ENCODE peak calls at places on chromosomes 12 and 14, in seven cellular contexts. G, O, J, T, X, W and D are unnamed samples.

GRCh38 chr12:71752887-71753286 is 1.8 kb upstream of the RAB21 start:
- DNase-seq in W (no peak), X (no peak), J (no peak), O (no peak), G (no peak), T (no peak), D (no peak)

GRCh38 chr12:49698619-49699545 is 8.3 kb downstream of the FMNL3 start:
- DNase-seq in G (peak), J (peak), W (peak), O (no peak), T (peak), X (peak), D (peak)

GRCh38 chr14:95741051-95741490 is 27.1 kb upstream of the TCL1A start:
- DNase-seq in O (no peak), T (no peak), W (peak), J (no peak), G (no peak), X (no peak), D (no peak)

GRCh38 chr12:48013287-48013686 is 9.0 kb upstream of the COL2A1 start:
- DNase-seq in W (no peak), J (no peak), G (no peak), X (no peak), T (no peak), O (no peak), D (no peak)

GRCh38 chr12:4056910-4057845 is 184.0 kb upstream of the PARP11 start:
- DNase-seq in G (no peak), J (no peak), W (no peak), T (no peak), X (no peak), O (no peak), D (no peak)

GRCh38 chr14:95291859-95292542 is 27.7 kb downstream of the CLMN start:
- DNase-seq in O (no peak), X (peak), T (no peak), J (peak), G (peak), W (no peak), D (no peak)

GRCh38 chr12:80442426-80443222 is 1.4 kb upstream of the PTPRQ start:
- DNase-seq in T (no peak), J (no peak), W (peak), X (no peak), O (no peak), G (peak), D (peak)

GRCh38 chr12:130644566-130644965 is 71.5 kb downstream of the RIMBP2 start:
- DNase-seq in J (no peak), X (no peak), O (no peak), W (no peak), G (no peak), T (no peak), D (no peak)

GRCh38 chr12:53701518-53702264 is 25.6 kb downstream of the CALCOCO1 start:
- DNase-seq in G (peak), W (peak), O (peak), X (peak), J (peak), T (no peak), D (peak)

GRCh38 chr12:124456652-124457152 is 110.7 kb downstream of the NCOR2 start:
- DNase-seq in G (no peak), O (no peak), J (no peak), X (no peak), T (no peak), W (no peak), D (no peak)

GRCh38 chr14:29274890-29275651 is 508.5 kb downstream of the FOXG1 start:
- DNase-seq in T (no peak), X (no peak), O (no peak), J (no peak), W (no peak), G (no peak), D (no peak)

GRCh38 chr12:104604995-104605675 is 148.4 kb downstream of the CHST11 start:
- DNase-seq in X (peak), O (no peak), T (no peak), J (peak), G (no peak), W (peak), D (peak)

GRCh38 chr14:69036757-69037506 is 57.8 kb upstream of the ACTN1 start:
- DNase-seq in W (no peak), G (no peak), J (no peak), X (no peak), T (no peak), O (no peak), D (no peak)
- H2BK5ac ChIP-seq in W (no peak), G (peak), J (no peak), X (no peak), T (peak), O (no peak), D (peak)

GRCh38 chr12:110670161-110670701 is 18.7 kb downstream of the HVCN1 start:
- DNase-seq in G (no peak), T (no peak), J (no peak), X (no peak), O (no peak), W (no peak), D (no peak)
- H3K9ac ChIP-seq in G (no peak), T (no peak), J (no peak), X (no peak), O (no peak), W (no peak), D (no peak)

DNA sequence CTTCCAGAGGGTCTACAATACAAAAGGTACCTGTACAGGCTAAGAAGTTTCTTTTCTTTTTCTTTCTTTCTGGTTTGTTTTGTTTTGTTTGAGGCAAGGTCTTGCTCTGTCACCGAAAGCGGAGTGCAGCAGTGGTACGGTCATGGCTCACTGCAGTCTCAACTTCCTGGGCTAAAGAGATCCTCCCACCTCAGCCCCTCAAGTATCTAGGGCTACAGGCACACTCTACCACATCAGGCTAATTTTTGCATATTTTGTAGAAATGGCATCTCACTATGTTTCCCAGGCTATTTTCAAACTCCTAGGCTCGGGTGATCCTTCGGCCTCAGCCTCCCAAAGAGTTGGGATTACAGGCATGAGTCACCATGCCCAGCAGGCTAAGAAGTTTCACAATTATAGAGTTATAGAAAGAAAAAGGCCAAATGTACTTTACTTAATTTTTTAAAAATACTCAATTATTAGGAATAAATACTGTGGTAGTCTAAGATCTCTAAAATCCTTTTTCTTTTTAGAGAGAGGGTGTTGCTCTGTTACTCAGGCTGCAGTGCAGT is 3.0 kb upstream of the PIGH start:
- DNase-seq in X (peak), T (no peak), O (no peak), J (no peak), W (no peak), G (no peak), D (no peak)
- H3K23ac ChIP-seq in X (no peak), T (no peak), O (no peak), J (no peak), W (no peak), G (no peak), D (no peak)

GRCh38 chr12:92740421-92740820 is 37.6 kb downstream of the PLEKHG7 start:
- DNase-seq in O (no peak), X (no peak), W (no peak), G (no peak), T (no peak), J (no peak), D (no peak)

GRCh38 chr12:92735131-92735721 is 32.4 kb downstream of the PLEKHG7 start:
- DNase-seq in W (no peak), J (no peak), O (no peak), G (peak), X (peak), T (no peak), D (peak)

GRCh38 chr12:92737855-92738850 is 35.4 kb downstream of the PLEKHG7 start:
- DNase-seq in W (no peak), J (no peak), O (no peak), X (no peak), G (no peak), T (no peak), D (no peak)

GRCh38 chr12:92736605-92737004 is 33.8 kb downstream of the PLEKHG7 start:
- DNase-seq in W (no peak), J (no peak), G (no peak), O (no peak), X (no peak), T (no peak), D (no peak)

DNA sequence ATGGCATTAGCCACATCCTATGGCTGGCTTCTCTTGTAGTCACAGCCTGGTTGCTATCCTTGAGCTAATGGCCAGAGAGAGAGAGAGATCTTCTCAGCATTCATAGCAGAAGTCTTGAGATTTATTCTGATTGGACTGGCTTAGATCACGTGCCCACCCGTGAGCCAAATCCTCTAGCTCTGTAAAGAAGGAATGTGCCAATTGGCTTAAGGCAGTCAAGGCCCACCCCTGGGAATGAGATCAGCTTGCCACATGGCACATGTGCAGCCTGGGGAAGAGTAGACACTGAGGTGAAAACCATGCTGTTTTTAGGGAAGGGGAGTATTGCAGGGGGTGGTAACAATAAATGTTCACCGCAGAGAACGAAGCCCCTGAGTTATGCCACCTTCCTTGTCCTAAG is 36.3 kb downstream of the PLEKHG7 start:
- DNase-seq in W (no peak), T (no peak), G (peak), X (no peak), O (no peak), J (no peak), D (peak)
- H2BK5ac ChIP-seq in W (no peak), T (no peak), G (no peak), X (no peak), O (no peak), J (no peak), D (no peak)

DNA sequence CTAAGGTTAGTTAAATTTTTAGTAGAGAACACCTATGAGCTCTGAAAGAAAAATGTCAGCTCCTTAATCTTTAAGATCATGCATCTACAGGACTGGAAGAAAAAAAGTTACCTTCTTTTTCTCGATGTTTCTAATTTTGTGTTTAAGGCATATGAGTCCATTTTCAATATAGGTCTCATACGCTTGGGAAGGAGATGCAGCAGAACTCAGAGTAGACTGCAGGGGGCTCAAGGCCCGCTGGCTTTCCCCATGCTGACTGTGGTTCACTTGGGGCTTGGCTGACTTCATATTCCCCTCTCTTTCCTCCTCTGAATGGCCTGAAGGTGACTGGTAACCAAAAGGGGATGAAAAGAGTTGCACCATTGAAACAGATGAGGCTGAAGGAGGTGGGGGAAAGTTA is 1.5 kb downstream of the CAPRIN2 start:
- DNase-seq in T (no peak), G (peak), J (peak), X (peak), O (peak), W (no peak), D (peak)
- H3K9ac ChIP-seq in T (no peak), G (peak), J (no peak), X (peak), O (no peak), W (no peak), D (peak)

DNA sequence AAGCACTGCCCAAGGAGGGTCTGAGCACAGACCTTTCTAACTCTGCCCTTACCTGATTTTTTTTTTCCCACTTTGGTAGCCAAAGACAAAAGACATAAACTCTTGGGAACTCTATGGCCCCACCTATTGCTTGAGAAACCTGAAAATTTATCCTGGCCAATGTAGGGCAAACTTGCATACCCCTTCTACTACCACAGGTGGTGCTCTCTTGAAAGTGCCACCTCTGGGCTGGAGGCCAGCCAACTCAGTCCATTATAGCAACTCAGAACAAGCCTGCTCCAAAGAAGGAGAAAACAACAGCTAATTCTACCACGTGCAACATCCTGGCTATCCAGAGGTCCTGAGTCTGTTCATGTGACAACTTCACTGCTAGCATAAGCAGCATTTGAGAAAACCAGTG is 55.7 kb upstream of the ABCD2 start:
- DNase-seq in J (no peak), W (no peak), X (no peak), T (no peak), G (no peak), O (no peak), D (peak)
- H3K23ac ChIP-seq in J (no peak), W (no peak), X (no peak), T (no peak), G (no peak), O (no peak), D (no peak)